ENCODE peak calls at places on chromosomes 2 and 18, in four cellular contexts. Q, L, V and K are unnamed samples. For H3K9me3, the result is how much of the 10 kb centered on the place peaks cover.

GRCh38 chr2:157307021-157307420 is 18.6 kb downstream of the ERMN start:
- DNase-seq in Q (no peak), L (no peak), V (no peak), K (no peak)

GRCh38 chr2:191892391-191892790 is 45.5 kb upstream of the CAVIN2 start:
- DNase-seq in Q (no peak), L (no peak), V (no peak), K (no peak)

GRCh38 chr2:182463760-182464159 is 36.9 kb upstream of the PDE1A start:
- DNase-seq in Q (no peak), L (no peak), V (no peak), K (no peak)

GRCh38 chr2:136010126-136010525 is 24.7 kb upstream of the DARS1 start:
- DNase-seq in Q (no peak), L (no peak), V (no peak), K (no peak)

GRCh38 chr2:37550197-37550596 is 121.2 kb downstream of the CDC42EP3 start:
- DNase-seq in Q (no peak), L (no peak), V (no peak), K (no peak)

GRCh38 chr18:6498265-6498664 is 83.6 kb upstream of the L3MBTL4 start:
- DNase-seq in Q (no peak), L (no peak), V (no peak), K (no peak)

GRCh38 chr2:227577555-227577954 is 21.1 kb upstream of the SCYGR2 start:
- DNase-seq in Q (no peak), L (no peak), V (no peak), K (no peak)

GRCh38 chr2:237156131-237156856 is 70.6 kb downstream of the COPS8 start:
- DNase-seq in Q (no peak), L (no peak), V (no peak), K (no peak)

GRCh38 chr2:190791347-190791982 is 89.2 kb upstream of the GLS start:
- DNase-seq in Q (no peak), L (no peak), V (no peak), K (no peak)

GRCh38 chr2:64404002-64404731 is 49.8 kb upstream of the LGALSL start:
- DNase-seq in Q (peak), L (peak), V (peak), K (no peak)

GRCh38 chr2:67954125-67954748 is 108.6 kb downstream of the C1D start:
- DNase-seq in Q (no peak), L (no peak), V (no peak), K (no peak)

GRCh38 chr2:47008381-47009280 is 93.0 kb upstream of the MCFD2 start:
- DNase-seq in Q (no peak), L (peak), V (peak), K (no peak)

GRCh38 chr18:58544616-58545337 is 84.1 kb downstream of the ALPK2 start:
- DNase-seq in Q (no peak), L (no peak), V (no peak), K (no peak)

GRCh38 chr18:48932822-48933510 is 17.8 kb downstream of the SMAD7 start:
- DNase-seq in Q (no peak), L (no peak), V (no peak), K (no peak)

GRCh38 chr2:60519259-60519863 is 34.1 kb downstream of the BCL11A start:
- DNase-seq in Q (no peak), L (no peak), V (no peak), K (no peak)

GRCh38 chr2:60054571-60055340 is 498.7 kb downstream of the BCL11A start:
- DNase-seq in Q (no peak), L (no peak), V (no peak), K (no peak)

GRCh38 chr18:60599995-60600394 is 227.4 kb upstream of the MC4R start:
- DNase-seq in Q (no peak), L (no peak), V (no peak), K (no peak)

GRCh38 chr2:229087843-229088520 is 183.1 kb downstream of the PID1 start:
- DNase-seq in Q (no peak), L (no peak), V (no peak), K (no peak)

GRCh38 chr18:21672868-21673267 is 31.7 kb downstream of the ABHD3 start:
- DNase-seq in Q (peak), L (no peak), V (no peak), K (no peak)

GRCh38 chr2:69013837-69014796 is 1.1 kb downstream of the ANTXR1 start:
- DNase-seq in Q (no peak), L (peak), V (no peak), K (no peak)

DNA sequence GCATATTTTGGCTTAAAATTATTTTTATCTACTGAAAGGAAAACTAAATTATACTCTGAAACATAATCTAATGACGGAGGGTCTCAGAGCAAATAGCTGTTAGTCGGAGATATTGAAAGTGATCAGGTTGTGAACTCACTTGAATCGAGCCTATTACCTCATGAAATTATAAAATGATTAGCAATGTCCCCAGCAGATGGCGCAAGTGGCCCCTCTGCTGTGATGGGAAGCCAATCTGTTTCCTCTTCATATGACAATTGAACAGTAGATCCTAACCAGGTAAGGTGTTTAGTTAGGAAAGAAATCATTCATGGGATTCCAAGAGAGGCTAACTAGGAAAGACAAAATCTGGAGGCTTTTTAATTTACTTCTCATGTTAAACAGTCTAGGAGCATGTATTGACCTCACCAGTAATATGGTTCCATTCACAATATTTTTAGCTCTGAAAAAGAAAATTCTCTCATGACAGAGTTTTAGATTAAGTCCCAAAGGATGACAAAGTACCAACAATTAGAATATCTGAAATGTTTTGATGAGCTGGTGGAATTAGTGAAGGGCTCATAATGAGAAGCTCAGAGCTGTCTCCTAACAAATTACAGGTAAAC is 29.9 kb upstream of the MPPE1 start:
- DNase-seq in Q (peak), L (peak), V (peak), K (peak)
- H3K4me3 ChIP-seq in Q (no peak), L (no peak), V (no peak), K (no peak)

DNA sequence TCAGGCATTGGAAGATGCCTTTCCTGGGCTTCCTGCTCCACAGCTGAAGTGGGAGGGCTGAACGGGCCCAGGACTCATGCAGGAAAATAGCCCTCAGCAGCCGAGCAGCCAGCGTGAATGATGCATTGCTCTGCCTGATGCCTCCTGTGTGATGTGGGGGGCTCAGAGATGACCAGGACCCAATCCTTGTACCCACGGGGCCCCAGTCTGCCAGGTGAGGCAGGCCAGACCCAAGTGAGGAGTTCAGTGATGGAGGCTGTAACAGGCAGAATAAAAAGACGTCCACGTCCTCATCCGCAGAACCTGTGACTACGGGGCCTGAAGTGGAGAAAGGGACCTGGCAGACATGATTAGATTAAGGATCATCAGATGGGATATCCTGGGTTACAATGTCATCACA is 194.9 kb upstream of the HDAC4 start:
- DNase-seq in Q (no peak), L (no peak), V (no peak), K (no peak)
- H3K9me3 ChIP-seq in Q (under half), L (under half), V (under half), K (under half)

GRCh38 chr18:79552140-79552631 is 127.4 kb upstream of the CTDP1 start:
- DNase-seq in Q (peak), L (no peak), V (no peak), K (no peak)
- H3K4me3 ChIP-seq in Q (no peak), L (no peak), V (no peak), K (no peak)

DNA sequence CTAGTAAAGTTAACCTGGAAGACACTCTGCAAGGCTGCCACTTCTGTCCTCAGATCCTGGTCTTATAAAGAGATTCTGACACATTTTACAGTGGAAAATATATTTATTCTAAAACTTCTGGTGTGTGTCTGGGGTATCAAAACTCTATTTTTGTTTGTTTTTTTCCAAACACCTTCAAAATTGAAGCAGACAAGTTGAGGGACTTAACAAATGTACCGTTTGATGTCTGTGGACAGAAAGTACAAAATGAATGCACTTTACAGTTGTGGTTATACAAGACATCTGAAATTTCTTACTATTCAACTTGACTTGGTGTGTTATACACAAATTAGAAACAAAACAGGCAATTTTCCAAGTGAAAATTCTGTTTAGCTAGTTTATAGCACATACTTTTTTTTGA is 823.2 kb upstream of the SALL3 start:
- DNase-seq in Q (no peak), L (no peak), V (no peak), K (no peak)
- H3K9me3 ChIP-seq in Q (under half), L (under half), V (under half), K (under half)

DNA sequence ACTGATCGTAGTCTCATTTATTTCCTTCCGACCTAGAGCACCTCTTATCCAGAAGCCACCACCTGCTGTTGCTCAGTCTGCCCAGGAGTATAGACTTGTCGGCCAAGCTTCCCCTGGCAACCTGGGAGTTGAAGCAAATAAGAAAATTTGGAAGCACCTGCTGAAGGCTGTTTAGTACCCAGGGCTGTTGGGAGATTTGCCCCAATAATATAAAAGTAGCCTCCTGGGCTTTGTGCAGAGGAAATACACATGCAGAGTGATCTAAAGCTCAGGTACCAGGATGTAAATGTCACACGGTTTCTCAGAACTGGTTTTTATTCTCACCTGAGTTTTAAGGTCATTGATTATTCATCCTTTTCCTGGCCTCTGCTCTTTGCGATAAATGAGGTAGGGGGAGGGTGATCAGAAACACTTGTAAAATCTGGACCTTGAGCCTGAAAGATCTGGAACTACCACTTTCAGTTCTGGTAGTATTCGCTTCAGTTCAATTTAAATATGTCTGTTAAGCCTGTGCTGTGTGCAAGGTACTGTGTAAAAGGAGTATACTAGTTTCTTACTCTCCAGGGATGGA is 796 bp upstream of the COX7A2L start:
- DNase-seq in Q (no peak), L (no peak), V (no peak), K (no peak)
- H3K4me3 ChIP-seq in Q (peak), L (peak), V (peak), K (peak)

DNA sequence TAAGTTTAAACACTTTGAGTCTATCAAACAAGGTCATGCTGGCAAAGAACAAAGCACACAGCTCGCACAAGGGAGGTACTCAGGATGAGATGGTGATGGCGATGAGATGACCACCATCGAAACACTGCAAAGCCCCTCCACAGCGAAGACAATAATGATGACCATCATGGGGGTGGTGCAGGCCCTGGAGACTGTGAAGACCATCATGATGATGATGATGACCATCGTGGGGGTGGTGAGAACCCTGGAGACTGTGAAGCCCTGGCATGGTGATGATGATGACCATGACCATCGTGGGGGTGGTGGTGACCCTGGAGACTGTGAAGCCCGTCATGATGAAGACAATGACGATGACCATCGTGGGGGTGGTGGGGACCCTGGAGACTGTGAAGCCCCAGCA is 81.6 kb upstream of the SALL3 start:
- DNase-seq in Q (no peak), L (no peak), V (no peak), K (no peak)
- H3K9me3 ChIP-seq in Q (under half), L (under half), V (under half), K (under half)